ENCODE peak calls at places on chromosomes 4 and X, in six cellular contexts. Q is mesenchymal stem cell, H is H9, B is SK-N-SH, C is neural progenitor cell, I is IMR-90. G is an unnamed sample.
A peak's percentile ranks its signal among the peaks of the same experiment; 100 is the strongest.

GRCh38 chr4:10203851-10204250 is 87.3 kb upstream of the WDR1 start:
- DNase-seq in Q (no peak), H (no peak), B (no peak), C (no peak), I (no peak), G (peak; percentile 7)

GRCh38 chrX:83860846-83861245 is at the start of gene CYLC1:
- DNase-seq in Q (no peak), H (no peak), B (no peak), C (no peak), I (no peak), G (no peak)

GRCh38 chr4:85842540-85842939 is 367.6 kb downstream of the ARHGAP24 start:
- DNase-seq in Q (peak; percentile 42), H (no peak), B (no peak), C (no peak), I (peak; percentile 20), G (peak; percentile 49)

GRCh38 chr4:48470570-48470969 is 12.6 kb upstream of the SLC10A4 start:
- DNase-seq in Q (no peak), H (no peak), B (no peak), C (no peak), I (no peak), G (no peak)

GRCh38 chr4:4320951-4321714 is 31.1 kb downstream of the ZBTB49 start:
- DNase-seq in Q (no peak), H (no peak), B (no peak), C (no peak), I (no peak), G (no peak)

GRCh38 chrX:38233891-38234807 is 13.5 kb upstream of the SRPX start:
- DNase-seq in Q (peak; percentile 67), H (no peak), B (no peak), C (no peak), I (peak; percentile 73), G (no peak)

GRCh38 chr4:74490736-74491135 is 45.8 kb downstream of the AREG start:
- DNase-seq in Q (no peak), H (no peak), B (no peak), C (no peak), I (no peak), G (no peak)

GRCh38 chr4:93568758-93569157 is 259.8 kb upstream of the ATOH1 start:
- DNase-seq in Q (no peak), H (no peak), B (no peak), C (no peak), I (no peak), G (no peak)

GRCh38 chr4:77815651-77816050 is 3.5 kb downstream of the CNOT6L start:
- DNase-seq in Q (no peak), H (no peak), B (no peak), C (no peak), I (no peak), G (no peak)

GRCh38 chr4:84319124-84319523 is 180.0 kb downstream of the NKX6-1 start:
- DNase-seq in Q (no peak), H (no peak), B (no peak), C (no peak), I (peak; percentile 1), G (peak; percentile 24)

GRCh38 chrX:44054863-44055601 is 81.8 kb upstream of the NDP start:
- DNase-seq in Q (no peak), H (no peak), B (no peak), C (no peak), I (no peak), G (no peak)

GRCh38 chr4:22091351-22091731 is 142.8 kb upstream of the KCNIP4 start:
- DNase-seq in Q (no peak), H (peak; percentile 36), B (no peak), C (peak; percentile 37), I (no peak), G (no peak)
- H3K9ac ChIP-seq in Q (no peak overlapping the region), H (no peak overlapping the region), B (no peak overlapping the region), C (no peak overlapping the region), I (no peak overlapping the region), G (no peak overlapping the region)

DNA sequence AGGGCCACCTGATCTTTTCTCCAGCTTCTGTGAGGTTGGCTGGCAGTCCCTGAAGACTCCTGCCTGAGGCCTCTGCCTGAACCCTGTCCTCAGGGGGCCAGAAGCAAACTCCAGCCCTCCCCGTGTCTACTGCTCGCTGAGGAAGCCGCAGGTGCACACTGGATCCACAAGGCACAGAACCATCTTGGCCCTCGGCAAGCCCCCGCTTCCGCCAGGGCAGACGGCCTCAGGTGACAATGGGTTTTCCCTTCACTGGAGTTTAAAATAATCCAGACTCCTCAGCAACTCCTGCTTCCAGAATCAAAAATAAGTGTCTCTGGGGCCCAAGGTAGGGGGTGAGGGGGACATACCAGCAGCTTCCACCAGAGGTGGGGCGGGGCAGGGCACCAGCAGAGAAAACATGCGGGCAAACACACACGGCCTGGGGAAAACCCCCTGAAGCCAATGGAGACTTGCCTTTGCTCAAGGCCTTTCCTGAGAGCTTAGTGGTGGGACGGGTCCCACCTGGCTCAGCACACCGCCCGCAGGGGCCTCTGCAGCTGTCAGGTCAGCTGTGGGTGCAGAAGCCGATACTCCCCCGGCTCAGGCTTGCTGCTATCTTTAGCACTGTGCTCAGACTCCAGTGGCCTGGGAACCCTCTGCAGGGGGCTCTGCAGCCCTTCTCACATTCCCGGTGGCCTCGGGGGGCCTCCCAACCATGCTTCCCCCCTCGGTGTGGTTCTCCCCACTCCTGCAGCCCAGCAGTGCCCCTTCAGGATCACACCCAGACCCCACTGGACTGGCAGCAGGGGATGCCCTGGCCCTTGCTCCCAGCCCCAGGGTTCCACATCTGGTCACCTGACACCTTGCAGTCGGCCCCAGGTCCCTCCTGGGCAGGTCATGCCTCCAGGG is 1.9 kb downstream of the MYL5 start:
- DNase-seq in Q (no peak), H (peak; percentile 29), B (no peak), C (no peak), I (no peak), G (no peak)
- H3K9ac ChIP-seq in Q (peak overlapping the region; percentile 96), H (no peak overlapping the region), B (no peak overlapping the region), C (no peak overlapping the region), I (no peak overlapping the region), G (no peak overlapping the region)

DNA sequence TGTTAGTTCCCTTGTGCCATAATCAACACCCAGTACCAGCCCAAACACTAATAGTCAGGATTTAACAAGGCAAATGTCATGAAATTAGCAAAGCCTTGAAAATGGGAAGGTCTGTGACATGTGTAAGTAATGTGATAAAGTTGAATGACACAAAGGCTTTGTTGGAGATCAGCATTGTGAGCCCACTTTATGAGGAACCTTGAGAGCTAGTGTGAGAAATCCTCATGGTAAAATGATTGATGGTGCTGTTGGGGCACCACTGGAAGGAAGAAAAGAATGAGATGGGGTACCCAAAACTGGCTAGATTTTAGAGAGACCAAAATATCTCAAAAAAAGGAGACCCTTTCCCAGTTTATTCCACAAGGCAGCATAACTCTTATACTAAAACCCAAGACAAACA is 3.3 kb upstream of the LIN54 start:
- DNase-seq in Q (no peak), H (no peak), B (no peak), C (no peak), I (no peak), G (no peak)
- H3K9ac ChIP-seq in Q (peak overlapping the region; percentile 93), H (no peak overlapping the region), B (peak overlapping the region; percentile 73), C (no peak overlapping the region), I (no peak overlapping the region), G (no peak overlapping the region)

DNA sequence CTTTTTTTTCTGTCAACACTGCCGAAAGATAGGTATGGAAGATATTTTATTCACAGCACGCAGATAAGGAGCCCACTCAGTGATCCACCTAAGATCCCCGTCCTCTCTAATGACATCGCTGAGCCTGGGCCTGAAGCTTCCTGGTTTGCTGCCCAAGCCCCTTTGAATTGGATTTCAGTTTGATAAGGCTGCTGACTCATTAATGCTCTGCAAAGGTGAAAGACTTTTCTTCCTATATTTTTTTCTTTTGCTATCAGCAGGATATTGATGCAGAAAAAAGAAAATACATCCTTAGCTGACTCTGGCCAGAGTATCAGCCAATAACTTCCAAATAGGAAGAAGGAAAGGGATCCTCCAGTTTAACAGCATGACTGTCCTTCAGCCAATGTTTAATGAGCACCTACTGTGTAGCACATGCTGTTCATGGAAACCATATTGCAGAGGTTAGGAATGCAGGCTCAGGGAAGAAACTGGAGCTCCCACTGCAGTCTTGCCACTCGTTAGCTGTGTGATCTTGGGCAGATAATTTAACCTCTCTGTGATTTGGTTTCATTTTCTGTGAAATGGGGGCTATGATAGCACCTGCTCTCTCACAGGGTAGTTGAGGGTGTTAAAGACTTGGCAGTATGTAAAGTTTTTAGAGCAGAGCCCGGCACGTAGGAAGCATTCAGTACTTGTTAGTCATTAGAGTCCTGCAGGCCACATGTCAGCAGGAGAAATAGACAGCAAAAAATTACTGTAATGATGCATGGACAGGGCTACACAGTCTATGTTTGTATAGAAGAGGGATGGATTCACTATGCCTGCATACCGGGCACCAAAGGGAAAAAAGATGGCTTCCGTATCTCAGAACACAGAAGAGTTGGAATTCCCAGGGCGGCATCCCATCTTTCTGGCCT is 39.3 kb downstream of the EVC start:
- DNase-seq in Q (peak; percentile 54), H (no peak), B (no peak), C (no peak), I (peak; percentile 84), G (no peak)
- H3K9ac ChIP-seq in Q (no peak overlapping the region), H (no peak overlapping the region), B (no peak overlapping the region), C (no peak overlapping the region), I (no peak overlapping the region), G (no peak overlapping the region)

DNA sequence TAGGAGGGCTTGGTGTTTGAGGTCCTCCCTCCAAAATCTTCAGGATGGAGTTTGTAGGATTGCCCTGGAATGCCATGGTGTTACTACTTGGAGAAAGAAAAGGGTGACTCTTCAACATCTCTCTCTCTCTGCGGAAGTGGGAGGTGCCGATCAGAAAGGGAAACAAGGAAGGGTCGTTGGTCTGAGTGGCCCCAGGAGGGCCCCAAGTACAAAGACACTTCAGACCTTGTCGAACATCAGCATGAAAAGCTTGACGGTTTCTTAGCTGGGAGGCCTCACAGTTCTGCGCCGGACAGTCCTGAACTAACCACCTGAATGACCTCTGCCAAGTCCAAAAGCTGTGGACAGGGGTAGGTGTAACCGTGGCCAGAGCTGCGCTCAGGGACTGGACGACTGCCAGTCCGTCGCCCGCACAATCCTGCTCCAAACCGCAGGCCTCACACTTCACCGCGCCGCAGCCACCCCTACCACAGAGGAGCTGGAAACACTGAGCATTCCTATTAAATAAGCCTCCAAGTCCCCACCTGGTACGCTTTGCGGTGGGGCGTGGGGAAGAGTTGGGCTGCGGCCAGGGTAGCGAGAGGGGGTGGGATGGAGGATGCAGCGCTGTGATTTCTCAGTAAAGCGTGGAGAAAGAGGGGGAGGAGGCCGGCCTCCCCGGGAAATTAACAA is 540 bp upstream of the GSX2 start:
- DNase-seq in Q (no peak), H (peak; percentile 57), B (no peak), C (peak; percentile 47), I (no peak), G (no peak)
- H3K9ac ChIP-seq in Q (no peak overlapping the region), H (no peak overlapping the region), B (no peak overlapping the region), C (no peak overlapping the region), I (no peak overlapping the region), G (no peak overlapping the region)

GRCh38 chrX:16125520-16126149 is 2.3 kb downstream of the GRPR start:
- DNase-seq in Q (no peak), H (no peak), B (no peak), C (no peak), I (no peak), G (no peak)

GRCh38 chrX:16123222-16123786 is at the start of gene GRPR:
- DNase-seq in Q (peak; percentile 88), H (peak; percentile 95), B (peak; percentile 63), C (peak; percentile 96), I (peak; percentile 92), G (peak; percentile 79)

GRCh38 chrX:16119353-16120220 is 3.8 kb upstream of the GRPR start:
- DNase-seq in Q (no peak), H (no peak), B (no peak), C (no peak), I (no peak), G (no peak)

GRCh38 chrX:16120431-16120830 is 2.9 kb upstream of the GRPR start:
- DNase-seq in Q (no peak), H (no peak), B (no peak), C (no peak), I (no peak), G (no peak)

GRCh38 chrX:16124201-16124600 is 836 bp downstream of the GRPR start:
- DNase-seq in Q (no peak), H (no peak), B (no peak), C (no peak), I (no peak), G (no peak)
- H3K9ac ChIP-seq in Q (no peak overlapping the region), H (peak overlapping the region; percentile 79), B (no peak overlapping the region), C (no peak overlapping the region), I (no peak overlapping the region), G (no peak overlapping the region)